ENCODE peak calls at places on chromosomes 3 and 15, in eight cellular contexts. K is KBM-7, X is HEK293T, G is BE2C, Z is sigmoid colon, O is A549, J is uterus, S is GM03348. H is an unnamed sample.
A peak's percentile ranks its signal among the peaks of the same experiment; 100 is the strongest.

GRCh38 chr3:117534138-117534537 is 824.6 kb downstream of the TUSC7 start:
- DNase-seq in Z (no peak), K (no peak), X (no peak), O (no peak), J (no peak), S (no peak), G (no peak), H (no peak)

GRCh38 chr15:72722071-72722696 is 36.2 kb downstream of the BBS4 start:
- DNase-seq in K (peak; percentile 75), O (peak; percentile 57), G (peak; percentile 62), J (peak; percentile 28), Z (no peak), S (peak; percentile 72), X (peak; percentile 68), H (peak; percentile 71)

GRCh38 chr3:171055336-171056178 is 29.0 kb upstream of the SLC2A2 start:
- DNase-seq in Z (no peak), S (no peak), G (no peak), K (no peak), O (peak; percentile 28), J (no peak), X (no peak), H (no peak)

GRCh38 chr15:40449275-40449674 is 8.5 kb downstream of the BAHD1 start:
- DNase-seq in X (no peak), K (no peak), Z (no peak), J (no peak), S (peak; percentile 42), O (no peak), G (no peak), H (no peak)

GRCh38 chr3:111619833-111620232 is 24.7 kb upstream of the ZBED2 start:
- DNase-seq in X (no peak), Z (no peak), G (no peak), O (no peak), J (no peak), S (no peak), K (no peak), H (no peak)

GRCh38 chr15:101295607-101296225 is 668 bp upstream of the SNRPA1 start:
- DNase-seq in K (no peak), J (no peak), Z (no peak), X (peak; percentile 54), G (no peak), O (no peak), S (no peak), H (no peak)

GRCh38 chr3:152835311-152836102 is 576 bp downstream of the P2RY1 start:
- DNase-seq in K (peak; percentile 85), X (peak; percentile 61), J (peak; percentile 56), O (peak; percentile 19), S (peak; percentile 47), G (peak; percentile 53), Z (peak; percentile 80), H (peak; percentile 75)

GRCh38 chr3:149411583-149411982 is 34.1 kb upstream of the TM4SF1 start:
- DNase-seq in X (no peak), K (no peak), O (no peak), J (no peak), G (no peak), S (no peak), Z (no peak), H (no peak)

GRCh38 chr3:9153763-9154601 is 95.5 kb downstream of the SRGAP3 start:
- DNase-seq in S (peak; percentile 88), X (no peak), Z (peak; percentile 84), O (no peak), K (no peak), G (no peak), J (peak; percentile 91), H (no peak)

H was measured in WERI-Rb-1.